ENCODE peak calls at places on chromosomes 6 and 20, in nine cellular contexts. One of them, this sample, is unnamed. For H3K4me1 and H3K9me3, the result is how much of the 10 kb centered on the place peaks cover.

GRCh38 chr6:153038378-153038777 is 35.9 kb upstream of the MTRF1L start:
- DNase-seq in neuronal stem cell: no peak
- DNase-seq in neural progenitor cell: no peak
- DNase-seq in DND-41: no peak
- DNase-seq in lower lobe of right lung: no peak
- DNase-seq in A549: no peak
- DNase-seq in pancreas: no peak
- DNase-seq in H1: no peak
- DNase-seq in colonic mucosa: no peak
- DNase-seq in this sample: no peak

GRCh38 chr20:50138120-50138478 is 15.4 kb downstream of the PEDS1 start:
- DNase-seq in lower lobe of right lung: no peak
- DNase-seq in neuronal stem cell: no peak
- DNase-seq in neural progenitor cell: no peak
- DNase-seq in A549: no peak
- DNase-seq in pancreas: no peak
- DNase-seq in DND-41: no peak
- DNase-seq in colonic mucosa: no peak
- DNase-seq in H1: no peak
- DNase-seq in this sample: peak

GRCh38 chr6:157848693-157849092 is 25.6 kb downstream of the SNX9 start:
- DNase-seq in neuronal stem cell: no peak
- DNase-seq in lower lobe of right lung: no peak
- DNase-seq in neural progenitor cell: no peak
- DNase-seq in pancreas: no peak
- DNase-seq in colonic mucosa: no peak
- DNase-seq in H1: no peak
- DNase-seq in DND-41: no peak
- DNase-seq in A549: no peak
- DNase-seq in this sample: no peak

GRCh38 chr6:163122365-163122764 is 292.2 kb upstream of the QKI start:
- DNase-seq in pancreas: no peak
- DNase-seq in neural progenitor cell: no peak
- DNase-seq in lower lobe of right lung: no peak
- DNase-seq in neuronal stem cell: no peak
- DNase-seq in DND-41: no peak
- DNase-seq in A549: no peak
- DNase-seq in H1: no peak
- DNase-seq in colonic mucosa: no peak
- DNase-seq in this sample: no peak

GRCh38 chr6:69668916-69669315 is 127.9 kb downstream of the LMBRD1 start:
- DNase-seq in H1: no peak
- DNase-seq in colonic mucosa: no peak
- DNase-seq in lower lobe of right lung: no peak
- DNase-seq in pancreas: no peak
- DNase-seq in DND-41: no peak
- DNase-seq in A549: no peak
- DNase-seq in neural progenitor cell: no peak
- DNase-seq in neuronal stem cell: no peak
- DNase-seq in this sample: no peak

GRCh38 chr20:47263502-47264084 is 92.9 kb downstream of the ZMYND8 start:
- DNase-seq in colonic mucosa: no peak
- DNase-seq in pancreas: no peak
- DNase-seq in lower lobe of right lung: no peak
- DNase-seq in A549: no peak
- DNase-seq in neuronal stem cell: no peak
- DNase-seq in neural progenitor cell: no peak
- DNase-seq in H1: no peak
- DNase-seq in DND-41: no peak
- DNase-seq in this sample: peak

GRCh38 chr20:7274870-7275269 is 507.4 kb downstream of the BMP2 start:
- DNase-seq in colonic mucosa: no peak
- DNase-seq in pancreas: no peak
- DNase-seq in neuronal stem cell: no peak
- DNase-seq in H1: no peak
- DNase-seq in DND-41: no peak
- DNase-seq in lower lobe of right lung: no peak
- DNase-seq in A549: no peak
- DNase-seq in neural progenitor cell: no peak
- DNase-seq in this sample: no peak

GRCh38 chr6:89501239-89501638 is 68.3 kb downstream of the ANKRD6 start:
- DNase-seq in lower lobe of right lung: no peak
- DNase-seq in colonic mucosa: no peak
- DNase-seq in A549: no peak
- DNase-seq in neural progenitor cell: peak
- DNase-seq in pancreas: no peak
- DNase-seq in DND-41: no peak
- DNase-seq in H1: no peak
- DNase-seq in neuronal stem cell: peak
- DNase-seq in this sample: no peak

GRCh38 chr20:39019805-39020325 is 57.7 kb downstream of the DHX35 start:
- DNase-seq in pancreas: no peak
- DNase-seq in H1: no peak
- DNase-seq in colonic mucosa: no peak
- DNase-seq in neural progenitor cell: no peak
- DNase-seq in lower lobe of right lung: no peak
- DNase-seq in neuronal stem cell: no peak
- DNase-seq in DND-41: no peak
- DNase-seq in A549: no peak
- DNase-seq in this sample: no peak

GRCh38 chr6:81606965-81607381 is 145.5 kb downstream of the TENT5A start:
- DNase-seq in neuronal stem cell: no peak
- DNase-seq in colonic mucosa: no peak
- DNase-seq in pancreas: no peak
- DNase-seq in A549: no peak
- DNase-seq in lower lobe of right lung: no peak
- DNase-seq in neural progenitor cell: no peak
- DNase-seq in DND-41: no peak
- DNase-seq in H1: no peak
- DNase-seq in this sample: no peak

GRCh38 chr6:111972714-111973678 is 80.9 kb upstream of the CCN6 start:
- DNase-seq in neural progenitor cell: no peak
- DNase-seq in DND-41: no peak
- DNase-seq in pancreas: no peak
- DNase-seq in colonic mucosa: no peak
- DNase-seq in H1: no peak
- DNase-seq in lower lobe of right lung: no peak
- DNase-seq in neuronal stem cell: no peak
- DNase-seq in A549: peak
- DNase-seq in this sample: peak

GRCh38 chr6:34578445-34579262 is 22.5 kb upstream of the SPDEF start:
- DNase-seq in neural progenitor cell: no peak
- DNase-seq in pancreas: no peak
- DNase-seq in A549: no peak
- DNase-seq in lower lobe of right lung: peak
- DNase-seq in DND-41: no peak
- DNase-seq in neuronal stem cell: no peak
- DNase-seq in colonic mucosa: no peak
- DNase-seq in H1: no peak
- DNase-seq in this sample: no peak

GRCh38 chr6:32623693-32624092 is 13.5 kb upstream of the HLA-DQA1 start:
- DNase-seq in pancreas: no peak
- DNase-seq in colonic mucosa: no peak
- DNase-seq in A549: no peak
- DNase-seq in H1: no peak
- DNase-seq in neuronal stem cell: no peak
- DNase-seq in lower lobe of right lung: no peak
- DNase-seq in neural progenitor cell: no peak
- DNase-seq in DND-41: no peak
- DNase-seq in this sample: no peak

GRCh38 chr6:130783416-130784107 is 43.6 kb upstream of the SMLR1 start:
- DNase-seq in colonic mucosa: no peak
- DNase-seq in H1: no peak
- DNase-seq in neuronal stem cell: no peak
- DNase-seq in neural progenitor cell: no peak
- DNase-seq in lower lobe of right lung: no peak
- DNase-seq in DND-41: no peak
- DNase-seq in pancreas: no peak
- DNase-seq in A549: no peak
- DNase-seq in this sample: no peak

GRCh38 chr20:61478094-61478493 is 226.0 kb downstream of the CDH4 start:
- DNase-seq in A549: no peak
- DNase-seq in pancreas: no peak
- DNase-seq in lower lobe of right lung: no peak
- DNase-seq in neuronal stem cell: no peak
- DNase-seq in neural progenitor cell: no peak
- DNase-seq in H1: no peak
- DNase-seq in colonic mucosa: no peak
- DNase-seq in DND-41: no peak
- DNase-seq in this sample: no peak

GRCh38 chr20:43726333-43726732 is 469 bp downstream of the GTSF1L start:
- DNase-seq in neuronal stem cell: no peak
- DNase-seq in H1: no peak
- DNase-seq in neural progenitor cell: no peak
- DNase-seq in pancreas: no peak
- DNase-seq in lower lobe of right lung: no peak
- DNase-seq in A549: no peak
- DNase-seq in colonic mucosa: no peak
- DNase-seq in DND-41: no peak
- DNase-seq in this sample: no peak

GRCh38 chr6:122755901-122756300 is 23.6 kb upstream of the FABP7 start:
- DNase-seq in H1: peak
- DNase-seq in pancreas: no peak
- DNase-seq in DND-41: no peak
- DNase-seq in neural progenitor cell: no peak
- DNase-seq in A549: no peak
- DNase-seq in colonic mucosa: no peak
- DNase-seq in neuronal stem cell: no peak
- DNase-seq in lower lobe of right lung: no peak
- DNase-seq in this sample: no peak

GRCh38 chr20:62776692-62777527 is 19.4 kb upstream of the MRGBP start:
- DNase-seq in DND-41: peak
- DNase-seq in H1: no peak
- DNase-seq in lower lobe of right lung: no peak
- DNase-seq in neural progenitor cell: no peak
- DNase-seq in neuronal stem cell: no peak
- DNase-seq in colonic mucosa: peak
- DNase-seq in pancreas: peak
- DNase-seq in A549: no peak
- DNase-seq in this sample: no peak

GRCh38 chr6:39995633-39996032 is 61.4 kb upstream of the MOCS1 start:
- DNase-seq in neuronal stem cell: no peak
- DNase-seq in neural progenitor cell: no peak
- DNase-seq in lower lobe of right lung: no peak
- DNase-seq in DND-41: no peak
- DNase-seq in A549: no peak
- DNase-seq in pancreas: no peak
- DNase-seq in H1: no peak
- DNase-seq in colonic mucosa: no peak
- DNase-seq in this sample: no peak
- H3K4me3 ChIP-seq in neuronal stem cell: no peak
- H3K4me3 ChIP-seq in neural progenitor cell: no peak
- H3K4me3 ChIP-seq in lower lobe of right lung: no peak
- H3K4me3 ChIP-seq in DND-41: no peak
- H3K4me3 ChIP-seq in A549: no peak
- H3K4me3 ChIP-seq in pancreas: no peak
- H3K4me3 ChIP-seq in H1: no peak
- H3K4me3 ChIP-seq in colonic mucosa: no peak
- H3K4me3 ChIP-seq in this sample: no peak

DNA sequence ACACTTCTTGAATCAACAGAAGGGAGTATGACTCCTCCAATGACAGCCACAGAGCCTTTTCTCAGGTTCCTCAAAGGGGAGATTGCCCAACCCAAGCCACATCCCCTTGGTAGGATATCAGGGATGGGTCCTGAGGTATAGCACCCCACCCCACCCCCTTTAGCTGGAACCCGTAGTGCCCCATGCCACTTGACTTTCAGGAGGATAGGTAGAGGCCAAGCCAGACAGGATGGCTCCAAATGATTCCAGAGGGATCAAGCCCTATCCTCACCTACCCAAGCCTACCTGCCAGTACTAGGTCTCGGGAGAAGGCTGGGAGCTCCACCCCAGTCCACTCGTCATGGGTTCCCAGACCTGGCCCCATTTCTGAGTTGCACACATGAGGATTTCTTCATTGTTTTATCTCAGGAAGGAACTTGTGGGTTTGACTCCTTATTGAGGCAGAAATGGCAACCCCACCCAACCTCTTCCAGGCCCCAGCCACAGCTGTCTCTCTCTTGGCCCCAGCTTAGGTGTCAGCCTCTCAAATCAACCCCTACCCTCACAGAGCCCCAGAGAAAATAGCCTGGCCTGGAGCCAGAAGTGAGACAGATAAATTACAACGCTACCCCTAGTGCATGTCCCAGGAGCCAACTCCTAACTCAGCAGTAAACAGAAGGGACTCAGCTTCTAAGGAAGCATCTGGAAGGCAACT is 3.6 kb downstream of the CCND3 start:
- DNase-seq in colonic mucosa: no peak
- DNase-seq in neural progenitor cell: no peak
- DNase-seq in neuronal stem cell: no peak
- DNase-seq in lower lobe of right lung: no peak
- DNase-seq in pancreas: no peak
- DNase-seq in H1: no peak
- DNase-seq in DND-41: peak
- DNase-seq in A549: no peak
- DNase-seq in this sample: no peak
- H3K4me1 ChIP-seq in colonic mucosa: under half
- H3K4me1 ChIP-seq in neural progenitor cell: under half
- H3K4me1 ChIP-seq in neuronal stem cell: under half
- H3K4me1 ChIP-seq in lower lobe of right lung: half or more
- H3K4me1 ChIP-seq in pancreas: under half
- H3K4me1 ChIP-seq in H1: under half
- H3K4me1 ChIP-seq in DND-41: half or more
- H3K4me1 ChIP-seq in A549: half or more
- H3K4me1 ChIP-seq in this sample: under half

GRCh38 chr6:104413767-104414166 is 446.0 kb downstream of the HACE1 start:
- DNase-seq in colonic mucosa: no peak
- DNase-seq in neural progenitor cell: no peak
- DNase-seq in H1: no peak
- DNase-seq in neuronal stem cell: no peak
- DNase-seq in lower lobe of right lung: no peak
- DNase-seq in DND-41: no peak
- DNase-seq in pancreas: no peak
- DNase-seq in A549: no peak
- DNase-seq in this sample: no peak
- H3K9me3 ChIP-seq in colonic mucosa: under half
- H3K9me3 ChIP-seq in neural progenitor cell: under half
- H3K9me3 ChIP-seq in H1: under half
- H3K9me3 ChIP-seq in neuronal stem cell: under half
- H3K9me3 ChIP-seq in lower lobe of right lung: under half
- H3K9me3 ChIP-seq in DND-41: under half
- H3K9me3 ChIP-seq in pancreas: under half
- H3K9me3 ChIP-seq in A549: under half
- H3K9me3 ChIP-seq in this sample: under half

DNA sequence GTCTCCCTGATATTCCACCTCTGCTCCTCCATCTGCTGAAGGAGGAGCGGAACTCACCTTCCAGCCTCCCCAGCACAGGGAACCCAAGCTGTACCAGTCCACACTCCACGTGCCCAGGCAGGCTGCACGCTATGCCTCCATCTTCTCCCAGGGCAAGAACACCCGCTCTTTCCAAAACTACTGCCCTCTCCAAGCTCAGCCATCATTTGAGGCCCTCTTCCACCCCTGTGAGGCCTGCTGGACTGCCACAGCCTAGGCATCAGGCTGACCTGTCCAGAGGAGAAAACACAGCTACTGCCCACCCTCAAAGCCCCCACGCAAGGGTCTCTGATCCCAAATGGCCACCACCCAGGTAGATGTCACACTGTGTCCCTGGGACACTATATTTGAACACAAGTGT is 99.9 kb downstream of the PRND start:
- DNase-seq in H1: no peak
- DNase-seq in colonic mucosa: no peak
- DNase-seq in neuronal stem cell: no peak
- DNase-seq in DND-41: no peak
- DNase-seq in A549: no peak
- DNase-seq in lower lobe of right lung: no peak
- DNase-seq in neural progenitor cell: no peak
- DNase-seq in pancreas: no peak
- DNase-seq in this sample: no peak
- H3K4me3 ChIP-seq in H1: no peak
- H3K4me3 ChIP-seq in colonic mucosa: no peak
- H3K4me3 ChIP-seq in neuronal stem cell: peak
- H3K4me3 ChIP-seq in DND-41: no peak
- H3K4me3 ChIP-seq in A549: no peak
- H3K4me3 ChIP-seq in lower lobe of right lung: peak
- H3K4me3 ChIP-seq in neural progenitor cell: peak
- H3K4me3 ChIP-seq in pancreas: no peak
- H3K4me3 ChIP-seq in this sample: no peak

This sample was measured in right cardiac atrium.